ENCODE peak calls at places on chromosome 18, in ten cellular contexts. One of them, this sample, is unnamed.

GRCh38 chr18:59881728-59882685 is 17.8 kb upstream of the PMAIP1 start:
- DNase-seq in tibial nerve: no peak
- DNase-seq in cardiac muscle cell: peak; percentile 27
- DNase-seq in IMR-90: peak; percentile 67
- DNase-seq in lower lobe of right lung: no peak
- DNase-seq in CD8-positive, alpha-beta T cell: no peak
- DNase-seq in HepG2: peak; percentile 64
- DNase-seq in stomach: no peak
- DNase-seq in lung: no peak
- DNase-seq in GM06990: no peak
- DNase-seq in this sample: peak; percentile 54

GRCh38 chr18:11728247-11728646 is 39.2 kb downstream of the GNAL start:
- DNase-seq in lower lobe of right lung: no peak
- DNase-seq in tibial nerve: no peak
- DNase-seq in CD8-positive, alpha-beta T cell: no peak
- DNase-seq in lung: no peak
- DNase-seq in IMR-90: no peak
- DNase-seq in stomach: no peak
- DNase-seq in HepG2: peak; percentile 14
- DNase-seq in cardiac muscle cell: peak; percentile 51
- DNase-seq in GM06990: no peak
- DNase-seq in this sample: peak; percentile 52

GRCh38 chr18:48066225-48066652 is 135.8 kb upstream of the SMAD2 start:
- DNase-seq in lower lobe of right lung: no peak
- DNase-seq in tibial nerve: no peak
- DNase-seq in lung: no peak
- DNase-seq in CD8-positive, alpha-beta T cell: no peak
- DNase-seq in GM06990: no peak
- DNase-seq in cardiac muscle cell: no peak
- DNase-seq in HepG2: no peak
- DNase-seq in IMR-90: no peak
- DNase-seq in stomach: no peak
- DNase-seq in this sample: no peak

GRCh38 chr18:48616484-48617255 is 77.8 kb downstream of the CTIF start:
- DNase-seq in IMR-90: no peak
- DNase-seq in cardiac muscle cell: peak; percentile 47
- DNase-seq in tibial nerve: no peak
- DNase-seq in CD8-positive, alpha-beta T cell: no peak
- DNase-seq in lung: no peak
- DNase-seq in HepG2: no peak
- DNase-seq in stomach: no peak
- DNase-seq in GM06990: no peak
- DNase-seq in lower lobe of right lung: no peak
- DNase-seq in this sample: peak; percentile 55

GRCh38 chr18:499351-500229 is 911 bp downstream of the COLEC12 start:
- DNase-seq in cardiac muscle cell: peak; percentile 52
- DNase-seq in stomach: peak; percentile 37
- DNase-seq in tibial nerve: no peak
- DNase-seq in lower lobe of right lung: peak; percentile 61
- DNase-seq in GM06990: no peak
- DNase-seq in IMR-90: peak; percentile 85
- DNase-seq in HepG2: peak; percentile 46
- DNase-seq in lung: peak; percentile 31
- DNase-seq in CD8-positive, alpha-beta T cell: no peak
- DNase-seq in this sample: no peak

GRCh38 chr18:71442830-71443229 is 1101.3 kb downstream of the CBLN2 start:
- DNase-seq in lung: no peak
- DNase-seq in HepG2: no peak
- DNase-seq in lower lobe of right lung: no peak
- DNase-seq in cardiac muscle cell: no peak
- DNase-seq in GM06990: no peak
- DNase-seq in tibial nerve: no peak
- DNase-seq in CD8-positive, alpha-beta T cell: no peak
- DNase-seq in IMR-90: no peak
- DNase-seq in stomach: no peak
- DNase-seq in this sample: no peak

GRCh38 chr18:24270358-24270936 is 127.2 kb downstream of the OSBPL1A start:
- DNase-seq in IMR-90: peak; percentile 8
- DNase-seq in tibial nerve: no peak
- DNase-seq in HepG2: no peak
- DNase-seq in cardiac muscle cell: no peak
- DNase-seq in lung: no peak
- DNase-seq in stomach: no peak
- DNase-seq in CD8-positive, alpha-beta T cell: no peak
- DNase-seq in lower lobe of right lung: no peak
- DNase-seq in GM06990: no peak
- DNase-seq in this sample: peak; percentile 6

GRCh38 chr18:59155140-59155539 is 15.5 kb downstream of the SEC11C start:
- DNase-seq in cardiac muscle cell: no peak
- DNase-seq in lower lobe of right lung: no peak
- DNase-seq in GM06990: no peak
- DNase-seq in stomach: no peak
- DNase-seq in CD8-positive, alpha-beta T cell: no peak
- DNase-seq in lung: no peak
- DNase-seq in tibial nerve: no peak
- DNase-seq in HepG2: no peak
- DNase-seq in IMR-90: peak; percentile 95
- DNase-seq in this sample: peak; percentile 6

GRCh38 chr18:9614401-9615279 is at the start of gene PPP4R1:
- DNase-seq in GM06990: peak; percentile 81
- DNase-seq in lung: peak; percentile 78
- DNase-seq in tibial nerve: peak; percentile 64
- DNase-seq in cardiac muscle cell: peak; percentile 89
- DNase-seq in IMR-90: peak; percentile 52
- DNase-seq in stomach: peak; percentile 79
- DNase-seq in HepG2: peak; percentile 33
- DNase-seq in lower lobe of right lung: peak; percentile 90
- DNase-seq in CD8-positive, alpha-beta T cell: peak; percentile 36
- DNase-seq in this sample: peak; percentile 73

GRCh38 chr18:29226201-29226600 is 1049.3 kb upstream of the CDH2 start:
- DNase-seq in HepG2: no peak
- DNase-seq in tibial nerve: no peak
- DNase-seq in cardiac muscle cell: no peak
- DNase-seq in stomach: no peak
- DNase-seq in lung: no peak
- DNase-seq in lower lobe of right lung: no peak
- DNase-seq in IMR-90: peak; percentile 21
- DNase-seq in CD8-positive, alpha-beta T cell: no peak
- DNase-seq in GM06990: no peak
- DNase-seq in this sample: peak; percentile 77

GRCh38 chr18:35410561-35410960 is 33.4 kb upstream of the ZNF396 start:
- DNase-seq in HepG2: no peak
- DNase-seq in stomach: no peak
- DNase-seq in tibial nerve: no peak
- DNase-seq in lower lobe of right lung: no peak
- DNase-seq in GM06990: peak; percentile 45
- DNase-seq in CD8-positive, alpha-beta T cell: no peak
- DNase-seq in lung: no peak
- DNase-seq in IMR-90: no peak
- DNase-seq in cardiac muscle cell: no peak
- DNase-seq in this sample: no peak

GRCh38 chr18:21760321-21760720 is 19.7 kb downstream of the MIB1 start:
- DNase-seq in CD8-positive, alpha-beta T cell: no peak
- DNase-seq in cardiac muscle cell: no peak
- DNase-seq in tibial nerve: no peak
- DNase-seq in lower lobe of right lung: no peak
- DNase-seq in IMR-90: peak; percentile 65
- DNase-seq in GM06990: no peak
- DNase-seq in HepG2: no peak
- DNase-seq in lung: no peak
- DNase-seq in stomach: no peak
- DNase-seq in this sample: no peak

GRCh38 chr18:79242246-79242645 is 153.5 kb upstream of the NFATC1 start:
- DNase-seq in lower lobe of right lung: no peak
- DNase-seq in HepG2: no peak
- DNase-seq in GM06990: no peak
- DNase-seq in cardiac muscle cell: no peak
- DNase-seq in CD8-positive, alpha-beta T cell: no peak
- DNase-seq in stomach: no peak
- DNase-seq in lung: no peak
- DNase-seq in tibial nerve: no peak
- DNase-seq in IMR-90: peak; percentile 4
- DNase-seq in this sample: no peak

GRCh38 chr18:22591231-22591630 is 173.5 kb upstream of the CTAGE1 start:
- DNase-seq in lower lobe of right lung: no peak
- DNase-seq in HepG2: no peak
- DNase-seq in IMR-90: peak; percentile 62
- DNase-seq in lung: no peak
- DNase-seq in tibial nerve: no peak
- DNase-seq in CD8-positive, alpha-beta T cell: no peak
- DNase-seq in GM06990: no peak
- DNase-seq in stomach: no peak
- DNase-seq in cardiac muscle cell: no peak
- DNase-seq in this sample: peak; percentile 93

GRCh38 chr18:46700026-46700425 is 43.0 kb upstream of the LOXHD1 start:
- DNase-seq in cardiac muscle cell: no peak
- DNase-seq in GM06990: no peak
- DNase-seq in lung: no peak
- DNase-seq in tibial nerve: no peak
- DNase-seq in HepG2: no peak
- DNase-seq in stomach: no peak
- DNase-seq in IMR-90: no peak
- DNase-seq in CD8-positive, alpha-beta T cell: no peak
- DNase-seq in lower lobe of right lung: no peak
- DNase-seq in this sample: no peak
- H3K27me3 ChIP-seq in cardiac muscle cell: no peaks in the 10 kb centered on the region
- H3K27me3 ChIP-seq in GM06990: no peaks in the 10 kb centered on the region
- H3K27me3 ChIP-seq in lung: no peaks in the 10 kb centered on the region
- H3K27me3 ChIP-seq in tibial nerve: no peaks in the 10 kb centered on the region
- H3K27me3 ChIP-seq in HepG2: peaks cover 3% of the 10 kb centered on the region
- H3K27me3 ChIP-seq in stomach: no peaks in the 10 kb centered on the region
- H3K27me3 ChIP-seq in IMR-90: peaks cover 2% of the 10 kb centered on the region
- H3K27me3 ChIP-seq in CD8-positive, alpha-beta T cell: no peaks in the 10 kb centered on the region
- H3K27me3 ChIP-seq in lower lobe of right lung: no peaks in the 10 kb centered on the region
- H3K27me3 ChIP-seq in this sample: no peaks in the 10 kb centered on the region

DNA sequence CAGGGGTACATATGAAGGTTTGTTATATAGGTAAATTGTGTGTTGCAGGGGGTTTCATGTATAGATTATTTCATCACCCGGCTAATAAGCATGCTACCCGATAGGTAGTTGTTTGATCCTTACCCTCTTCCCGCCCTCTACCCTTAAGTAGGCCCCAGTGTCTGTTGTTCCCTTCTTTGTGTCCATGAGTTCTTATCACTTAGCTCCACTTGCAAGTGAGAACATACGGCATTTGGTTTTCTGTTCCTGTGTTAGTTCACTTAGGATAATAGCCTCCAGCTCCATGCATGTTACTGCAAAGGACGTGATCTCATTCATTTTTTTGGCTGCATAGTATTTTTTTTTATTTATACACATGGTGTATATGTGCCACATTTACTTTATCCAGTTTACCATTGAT is 34.2 kb upstream of the ELAC1 start:
- DNase-seq in IMR-90: no peak
- DNase-seq in lung: no peak
- DNase-seq in tibial nerve: no peak
- DNase-seq in lower lobe of right lung: no peak
- DNase-seq in CD8-positive, alpha-beta T cell: no peak
- DNase-seq in GM06990: no peak
- DNase-seq in HepG2: no peak
- DNase-seq in stomach: no peak
- DNase-seq in cardiac muscle cell: peak; percentile 26
- DNase-seq in this sample: no peak
- H3K36me3 ChIP-seq in IMR-90: peaks cover 2% of the 10 kb centered on the region
- H3K36me3 ChIP-seq in lung: peaks cover 5% of the 10 kb centered on the region
- H3K36me3 ChIP-seq in tibial nerve: no peaks in the 10 kb centered on the region
- H3K36me3 ChIP-seq in lower lobe of right lung: peaks cover 33% of the 10 kb centered on the region
- H3K36me3 ChIP-seq in CD8-positive, alpha-beta T cell: peaks cover 4% of the 10 kb centered on the region
- H3K36me3 ChIP-seq in GM06990: peaks cover 4% of the 10 kb centered on the region
- H3K36me3 ChIP-seq in HepG2: no peaks in the 10 kb centered on the region
- H3K36me3 ChIP-seq in stomach: peaks cover 4% of the 10 kb centered on the region
- H3K36me3 ChIP-seq in cardiac muscle cell: peaks cover 9% of the 10 kb centered on the region
- H3K36me3 ChIP-seq in this sample: no peaks in the 10 kb centered on the region

GRCh38 chr18:73136134-73136533 is 268.3 kb upstream of the NETO1 start:
- DNase-seq in GM06990: no peak
- DNase-seq in CD8-positive, alpha-beta T cell: no peak
- DNase-seq in lower lobe of right lung: no peak
- DNase-seq in stomach: no peak
- DNase-seq in cardiac muscle cell: peak; percentile 18
- DNase-seq in HepG2: peak; percentile 3
- DNase-seq in tibial nerve: no peak
- DNase-seq in lung: no peak
- DNase-seq in IMR-90: no peak
- DNase-seq in this sample: peak; percentile 37
- TF ChIP-seq CTCF in GM06990: peak; percentile 44
- TF ChIP-seq CTCF in CD8-positive, alpha-beta T cell: no peak
- TF ChIP-seq CTCF in lower lobe of right lung: no peak
- TF ChIP-seq CTCF in stomach: no peak
- TF ChIP-seq CTCF in cardiac muscle cell: no peak
- TF ChIP-seq CTCF in HepG2: peak; percentile 23
- TF ChIP-seq CTCF in tibial nerve: no peak
- TF ChIP-seq CTCF in lung: no peak
- TF ChIP-seq CTCF in IMR-90: peak; percentile 37
- TF ChIP-seq CTCF in this sample: peak; percentile 26

DNA sequence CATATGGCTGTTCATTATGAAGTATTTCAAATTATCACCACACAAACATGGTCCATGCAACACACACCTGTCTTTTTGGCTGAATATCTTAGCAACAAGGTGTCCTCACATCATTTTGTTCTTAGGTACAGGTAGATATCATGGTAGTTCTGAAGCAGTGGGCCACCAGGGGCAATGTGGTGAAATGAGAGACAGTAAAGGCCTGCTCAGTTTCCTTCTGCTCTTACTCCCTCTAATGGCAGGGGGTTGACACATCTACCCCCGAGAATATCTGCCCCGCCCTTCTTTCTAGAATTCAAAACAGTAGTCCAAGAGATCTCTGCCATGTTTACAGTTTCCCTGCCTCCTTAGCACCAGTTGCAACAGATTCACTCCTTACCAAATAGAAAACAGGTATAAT is 147.0 kb upstream of the KLHL14 start:
- DNase-seq in tibial nerve: no peak
- DNase-seq in lower lobe of right lung: no peak
- DNase-seq in HepG2: peak; percentile 85
- DNase-seq in GM06990: peak; percentile 5
- DNase-seq in IMR-90: no peak
- DNase-seq in cardiac muscle cell: peak; percentile 84
- DNase-seq in lung: no peak
- DNase-seq in stomach: peak; percentile 28
- DNase-seq in CD8-positive, alpha-beta T cell: no peak
- DNase-seq in this sample: peak; percentile 49
- H3K27me3 ChIP-seq in tibial nerve: no peaks in the 10 kb centered on the region
- H3K27me3 ChIP-seq in lower lobe of right lung: no peaks in the 10 kb centered on the region
- H3K27me3 ChIP-seq in HepG2: no peaks in the 10 kb centered on the region
- H3K27me3 ChIP-seq in GM06990: no peaks in the 10 kb centered on the region
- H3K27me3 ChIP-seq in IMR-90: no peaks in the 10 kb centered on the region
- H3K27me3 ChIP-seq in cardiac muscle cell: no peaks in the 10 kb centered on the region
- H3K27me3 ChIP-seq in lung: no peaks in the 10 kb centered on the region
- H3K27me3 ChIP-seq in stomach: no peaks in the 10 kb centered on the region
- H3K27me3 ChIP-seq in CD8-positive, alpha-beta T cell: no peaks in the 10 kb centered on the region
- H3K27me3 ChIP-seq in this sample: no peaks in the 10 kb centered on the region

GRCh38 chr18:2223394-2223793 is 347.9 kb downstream of the METTL4 start:
- DNase-seq in stomach: no peak
- DNase-seq in lung: no peak
- DNase-seq in IMR-90: no peak
- DNase-seq in GM06990: no peak
- DNase-seq in CD8-positive, alpha-beta T cell: no peak
- DNase-seq in tibial nerve: no peak
- DNase-seq in HepG2: no peak
- DNase-seq in lower lobe of right lung: no peak
- DNase-seq in cardiac muscle cell: peak; percentile 36
- DNase-seq in this sample: no peak
- H3K36me3 ChIP-seq in stomach: no peaks in the 10 kb centered on the region
- H3K36me3 ChIP-seq in lung: no peaks in the 10 kb centered on the region
- H3K36me3 ChIP-seq in IMR-90: no peaks in the 10 kb centered on the region
- H3K36me3 ChIP-seq in GM06990: no peaks in the 10 kb centered on the region
- H3K36me3 ChIP-seq in CD8-positive, alpha-beta T cell: no peaks in the 10 kb centered on the region
- H3K36me3 ChIP-seq in tibial nerve: no peaks in the 10 kb centered on the region
- H3K36me3 ChIP-seq in HepG2: no peaks in the 10 kb centered on the region
- H3K36me3 ChIP-seq in lower lobe of right lung: no peaks in the 10 kb centered on the region
- H3K36me3 ChIP-seq in cardiac muscle cell: no peaks in the 10 kb centered on the region
- H3K36me3 ChIP-seq in this sample: no peaks in the 10 kb centered on the region

This sample was measured in bronchial epithelial cell.